ENCODE peak calls at places on chromosomes 4 and X, in nine cellular contexts. One of them, this sample, is unnamed.

GRCh38 chr4:125316781-125317525 is 2.2 kb downstream of the FAT4 start:
- DNase-seq in GM13976: peak; percentile 23
- DNase-seq in NCI-H1092 treated with DMSO at 0.1 percent for 48 hours: peak; percentile 32
- DNase-seq in hepatocyte: peak; percentile 40
- DNase-seq in left ventricle myocardium inferior: peak; percentile 40
- DNase-seq in C1 segment of cervical spinal cord: no peak
- DNase-seq in NCI-H1436 treated with DMSO at 0.1 percent for 48 hours: no peak
- DNase-seq in T-helper 22 cell: no peak
- DNase-seq in WERI-Rb-1: peak; percentile 73
- DNase-seq in this sample: no peak

GRCh38 chr4:40933272-40934053 is 183.7 kb downstream of the NSUN7 start:
- DNase-seq in GM13976: no peak
- DNase-seq in NCI-H1092 treated with DMSO at 0.1 percent for 48 hours: no peak
- DNase-seq in hepatocyte: no peak
- DNase-seq in left ventricle myocardium inferior: no peak
- DNase-seq in C1 segment of cervical spinal cord: peak; percentile 54
- DNase-seq in NCI-H1436 treated with DMSO at 0.1 percent for 48 hours: no peak
- DNase-seq in T-helper 22 cell: no peak
- DNase-seq in WERI-Rb-1: no peak
- DNase-seq in this sample: no peak

GRCh38 chr4:55180980-55181379 is 55.6 kb upstream of the KDR start:
- DNase-seq in GM13976: no peak
- DNase-seq in NCI-H1092 treated with DMSO at 0.1 percent for 48 hours: no peak
- DNase-seq in hepatocyte: no peak
- DNase-seq in left ventricle myocardium inferior: no peak
- DNase-seq in C1 segment of cervical spinal cord: no peak
- DNase-seq in NCI-H1436 treated with DMSO at 0.1 percent for 48 hours: no peak
- DNase-seq in T-helper 22 cell: no peak
- DNase-seq in WERI-Rb-1: no peak
- DNase-seq in this sample: no peak

GRCh38 chrX:102934624-102935023 is 2.4 kb upstream of the RAB40AL start:
- DNase-seq in GM13976: peak; percentile 34
- DNase-seq in NCI-H1092 treated with DMSO at 0.1 percent for 48 hours: peak; percentile 12
- DNase-seq in hepatocyte: peak; percentile 12
- DNase-seq in left ventricle myocardium inferior: no peak
- DNase-seq in C1 segment of cervical spinal cord: no peak
- DNase-seq in NCI-H1436 treated with DMSO at 0.1 percent for 48 hours: no peak
- DNase-seq in T-helper 22 cell: no peak
- DNase-seq in WERI-Rb-1: peak; percentile 14
- DNase-seq in this sample: peak; percentile 1

GRCh38 chr4:2807571-2807970 is 14.7 kb downstream of the SH3BP2 start:
- DNase-seq in GM13976: no peak
- DNase-seq in NCI-H1092 treated with DMSO at 0.1 percent for 48 hours: no peak
- DNase-seq in hepatocyte: no peak
- DNase-seq in left ventricle myocardium inferior: no peak
- DNase-seq in C1 segment of cervical spinal cord: no peak
- DNase-seq in NCI-H1436 treated with DMSO at 0.1 percent for 48 hours: no peak
- DNase-seq in T-helper 22 cell: no peak
- DNase-seq in WERI-Rb-1: no peak
- DNase-seq in this sample: no peak

GRCh38 chr4:175035907-175036306 is 117.7 kb downstream of the ADAM29 start:
- DNase-seq in GM13976: no peak
- DNase-seq in NCI-H1092 treated with DMSO at 0.1 percent for 48 hours: no peak
- DNase-seq in hepatocyte: no peak
- DNase-seq in left ventricle myocardium inferior: no peak
- DNase-seq in C1 segment of cervical spinal cord: no peak
- DNase-seq in NCI-H1436 treated with DMSO at 0.1 percent for 48 hours: no peak
- DNase-seq in T-helper 22 cell: no peak
- DNase-seq in WERI-Rb-1: no peak
- DNase-seq in this sample: no peak

GRCh38 chr4:153781717-153782416 is 7.0 kb downstream of the SFRP2 start:
- DNase-seq in GM13976: no peak
- DNase-seq in NCI-H1092 treated with DMSO at 0.1 percent for 48 hours: no peak
- DNase-seq in hepatocyte: no peak
- DNase-seq in left ventricle myocardium inferior: no peak
- DNase-seq in C1 segment of cervical spinal cord: no peak
- DNase-seq in NCI-H1436 treated with DMSO at 0.1 percent for 48 hours: no peak
- DNase-seq in T-helper 22 cell: no peak
- DNase-seq in WERI-Rb-1: no peak
- DNase-seq in this sample: no peak

GRCh38 chr4:108210989-108211725 is 42.4 kb upstream of the LEF1 start:
- DNase-seq in GM13976: no peak
- DNase-seq in NCI-H1092 treated with DMSO at 0.1 percent for 48 hours: no peak
- DNase-seq in hepatocyte: no peak
- DNase-seq in left ventricle myocardium inferior: no peak
- DNase-seq in C1 segment of cervical spinal cord: no peak
- DNase-seq in NCI-H1436 treated with DMSO at 0.1 percent for 48 hours: no peak
- DNase-seq in T-helper 22 cell: no peak
- DNase-seq in WERI-Rb-1: no peak
- DNase-seq in this sample: no peak

GRCh38 chr4:101660607-101661006 is 129.9 kb upstream of the BANK1 start:
- DNase-seq in GM13976: no peak
- DNase-seq in NCI-H1092 treated with DMSO at 0.1 percent for 48 hours: no peak
- DNase-seq in hepatocyte: no peak
- DNase-seq in left ventricle myocardium inferior: no peak
- DNase-seq in C1 segment of cervical spinal cord: no peak
- DNase-seq in NCI-H1436 treated with DMSO at 0.1 percent for 48 hours: no peak
- DNase-seq in T-helper 22 cell: no peak
- DNase-seq in WERI-Rb-1: no peak
- DNase-seq in this sample: no peak

GRCh38 chr4:133247861-133248260 is 98.8 kb downstream of the PCDH10 start:
- DNase-seq in GM13976: no peak
- DNase-seq in NCI-H1092 treated with DMSO at 0.1 percent for 48 hours: no peak
- DNase-seq in hepatocyte: no peak
- DNase-seq in left ventricle myocardium inferior: no peak
- DNase-seq in C1 segment of cervical spinal cord: no peak
- DNase-seq in NCI-H1436 treated with DMSO at 0.1 percent for 48 hours: no peak
- DNase-seq in T-helper 22 cell: no peak
- DNase-seq in WERI-Rb-1: no peak
- DNase-seq in this sample: no peak

GRCh38 chr4:8916914-8917305 is 45.3 kb upstream of the HMX1 start:
- DNase-seq in GM13976: no peak
- DNase-seq in NCI-H1092 treated with DMSO at 0.1 percent for 48 hours: no peak
- DNase-seq in hepatocyte: peak; percentile 2
- DNase-seq in left ventricle myocardium inferior: no peak
- DNase-seq in C1 segment of cervical spinal cord: no peak
- DNase-seq in NCI-H1436 treated with DMSO at 0.1 percent for 48 hours: no peak
- DNase-seq in T-helper 22 cell: no peak
- DNase-seq in WERI-Rb-1: no peak
- DNase-seq in this sample: no peak

GRCh38 chr4:24229976-24230375 is 340.1 kb upstream of the PPARGC1A start:
- DNase-seq in GM13976: no peak
- DNase-seq in NCI-H1092 treated with DMSO at 0.1 percent for 48 hours: no peak
- DNase-seq in hepatocyte: no peak
- DNase-seq in left ventricle myocardium inferior: no peak
- DNase-seq in C1 segment of cervical spinal cord: no peak
- DNase-seq in NCI-H1436 treated with DMSO at 0.1 percent for 48 hours: no peak
- DNase-seq in T-helper 22 cell: no peak
- DNase-seq in WERI-Rb-1: no peak
- DNase-seq in this sample: no peak

GRCh38 chr4:20137176-20137575 is 114.5 kb upstream of the SLIT2 start:
- DNase-seq in GM13976: no peak
- DNase-seq in NCI-H1092 treated with DMSO at 0.1 percent for 48 hours: no peak
- DNase-seq in hepatocyte: no peak
- DNase-seq in left ventricle myocardium inferior: no peak
- DNase-seq in C1 segment of cervical spinal cord: no peak
- DNase-seq in NCI-H1436 treated with DMSO at 0.1 percent for 48 hours: no peak
- DNase-seq in T-helper 22 cell: no peak
- DNase-seq in WERI-Rb-1: no peak
- DNase-seq in this sample: no peak

GRCh38 chr4:8204576-8205227 is 5.6 kb downstream of the SH3TC1 start:
- DNase-seq in GM13976: no peak
- DNase-seq in NCI-H1092 treated with DMSO at 0.1 percent for 48 hours: no peak
- DNase-seq in hepatocyte: no peak
- DNase-seq in left ventricle myocardium inferior: no peak
- DNase-seq in C1 segment of cervical spinal cord: no peak
- DNase-seq in NCI-H1436 treated with DMSO at 0.1 percent for 48 hours: no peak
- DNase-seq in T-helper 22 cell: no peak
- DNase-seq in WERI-Rb-1: no peak
- DNase-seq in this sample: no peak

GRCh38 chr4:38177792-38178665 is 217.8 kb downstream of the PTTG2 start:
- DNase-seq in GM13976: no peak
- DNase-seq in NCI-H1092 treated with DMSO at 0.1 percent for 48 hours: no peak
- DNase-seq in hepatocyte: no peak
- DNase-seq in left ventricle myocardium inferior: peak; percentile 82
- DNase-seq in C1 segment of cervical spinal cord: no peak
- DNase-seq in NCI-H1436 treated with DMSO at 0.1 percent for 48 hours: no peak
- DNase-seq in T-helper 22 cell: no peak
- DNase-seq in WERI-Rb-1: no peak
- DNase-seq in this sample: peak; percentile 21

GRCh38 chr4:96472103-96472867 is 632.4 kb downstream of the PDHA2 start:
- DNase-seq in GM13976: no peak
- DNase-seq in NCI-H1092 treated with DMSO at 0.1 percent for 48 hours: no peak
- DNase-seq in hepatocyte: no peak
- DNase-seq in left ventricle myocardium inferior: no peak
- DNase-seq in C1 segment of cervical spinal cord: no peak
- DNase-seq in NCI-H1436 treated with DMSO at 0.1 percent for 48 hours: no peak
- DNase-seq in T-helper 22 cell: no peak
- DNase-seq in WERI-Rb-1: no peak
- DNase-seq in this sample: no peak

GRCh38 chrX:17846045-17846444 is 15.1 kb downstream of the RAI2 start:
- DNase-seq in GM13976: no peak
- DNase-seq in NCI-H1092 treated with DMSO at 0.1 percent for 48 hours: no peak
- DNase-seq in hepatocyte: no peak
- DNase-seq in left ventricle myocardium inferior: no peak
- DNase-seq in C1 segment of cervical spinal cord: no peak
- DNase-seq in NCI-H1436 treated with DMSO at 0.1 percent for 48 hours: no peak
- DNase-seq in T-helper 22 cell: no peak
- DNase-seq in WERI-Rb-1: no peak
- DNase-seq in this sample: no peak

GRCh38 chr4:72701987-72702819 is 133.2 kb upstream of the ADAMTS3 start:
- DNase-seq in GM13976: peak; percentile 28
- DNase-seq in NCI-H1092 treated with DMSO at 0.1 percent for 48 hours: peak; percentile 31
- DNase-seq in hepatocyte: peak; percentile 79
- DNase-seq in left ventricle myocardium inferior: no peak
- DNase-seq in C1 segment of cervical spinal cord: no peak
- DNase-seq in NCI-H1436 treated with DMSO at 0.1 percent for 48 hours: peak; percentile 24
- DNase-seq in T-helper 22 cell: no peak
- DNase-seq in WERI-Rb-1: peak; percentile 40
- DNase-seq in this sample: no peak

GRCh38 chrX:115408736-115409390 is 119.3 kb downstream of the LUZP4 start:
- DNase-seq in GM13976: no peak
- DNase-seq in NCI-H1092 treated with DMSO at 0.1 percent for 48 hours: no peak
- DNase-seq in hepatocyte: no peak
- DNase-seq in left ventricle myocardium inferior: no peak
- DNase-seq in C1 segment of cervical spinal cord: no peak
- DNase-seq in NCI-H1436 treated with DMSO at 0.1 percent for 48 hours: no peak
- DNase-seq in T-helper 22 cell: no peak
- DNase-seq in WERI-Rb-1: no peak
- DNase-seq in this sample: no peak

GRCh38 chr4:69888336-69888735 is 28.4 kb upstream of the SULT1E1 start:
- DNase-seq in GM13976: no peak
- DNase-seq in NCI-H1092 treated with DMSO at 0.1 percent for 48 hours: no peak
- DNase-seq in hepatocyte: no peak
- DNase-seq in left ventricle myocardium inferior: no peak
- DNase-seq in C1 segment of cervical spinal cord: no peak
- DNase-seq in NCI-H1436 treated with DMSO at 0.1 percent for 48 hours: no peak
- DNase-seq in T-helper 22 cell: no peak
- DNase-seq in WERI-Rb-1: no peak
- DNase-seq in this sample: no peak

GRCh38 chr4:147782087-147782781 is 50.3 kb downstream of the ARHGAP10 start:
- DNase-seq in GM13976: no peak
- DNase-seq in NCI-H1092 treated with DMSO at 0.1 percent for 48 hours: no peak
- DNase-seq in hepatocyte: peak; percentile 10
- DNase-seq in left ventricle myocardium inferior: no peak
- DNase-seq in C1 segment of cervical spinal cord: no peak
- DNase-seq in NCI-H1436 treated with DMSO at 0.1 percent for 48 hours: no peak
- DNase-seq in T-helper 22 cell: no peak
- DNase-seq in WERI-Rb-1: no peak
- DNase-seq in this sample: no peak

GRCh38 chr4:18113710-18114331 is 92.3 kb upstream of the LCORL start:
- DNase-seq in GM13976: no peak
- DNase-seq in NCI-H1092 treated with DMSO at 0.1 percent for 48 hours: no peak
- DNase-seq in hepatocyte: no peak
- DNase-seq in left ventricle myocardium inferior: no peak
- DNase-seq in C1 segment of cervical spinal cord: no peak
- DNase-seq in NCI-H1436 treated with DMSO at 0.1 percent for 48 hours: no peak
- DNase-seq in T-helper 22 cell: no peak
- DNase-seq in WERI-Rb-1: no peak
- DNase-seq in this sample: no peak

GRCh38 chr4:113801882-113802281 is 40.3 kb upstream of the CAMK2D start:
- DNase-seq in GM13976: no peak
- DNase-seq in NCI-H1092 treated with DMSO at 0.1 percent for 48 hours: no peak
- DNase-seq in hepatocyte: no peak
- DNase-seq in left ventricle myocardium inferior: no peak
- DNase-seq in C1 segment of cervical spinal cord: no peak
- DNase-seq in NCI-H1436 treated with DMSO at 0.1 percent for 48 hours: no peak
- DNase-seq in T-helper 22 cell: no peak
- DNase-seq in WERI-Rb-1: no peak
- DNase-seq in this sample: no peak

GRCh38 chrX:22748093-22748999 is 251.4 kb upstream of the DDX53 start:
- DNase-seq in GM13976: peak; percentile 36
- DNase-seq in NCI-H1092 treated with DMSO at 0.1 percent for 48 hours: peak; percentile 67
- DNase-seq in hepatocyte: peak; percentile 72
- DNase-seq in left ventricle myocardium inferior: no peak
- DNase-seq in C1 segment of cervical spinal cord: peak; percentile 1
- DNase-seq in NCI-H1436 treated with DMSO at 0.1 percent for 48 hours: peak; percentile 20
- DNase-seq in T-helper 22 cell: no peak
- DNase-seq in WERI-Rb-1: peak; percentile 54
- DNase-seq in this sample: peak; percentile 10

GRCh38 chrX:28854637-28855036 is 267.4 kb downstream of the IL1RAPL1 start:
- DNase-seq in GM13976: no peak
- DNase-seq in NCI-H1092 treated with DMSO at 0.1 percent for 48 hours: no peak
- DNase-seq in hepatocyte: no peak
- DNase-seq in left ventricle myocardium inferior: no peak
- DNase-seq in C1 segment of cervical spinal cord: no peak
- DNase-seq in NCI-H1436 treated with DMSO at 0.1 percent for 48 hours: no peak
- DNase-seq in T-helper 22 cell: no peak
- DNase-seq in WERI-Rb-1: no peak
- DNase-seq in this sample: no peak

GRCh38 chr4:109548655-109549054 is 11.4 kb upstream of the MCUB start:
- DNase-seq in GM13976: no peak
- DNase-seq in NCI-H1092 treated with DMSO at 0.1 percent for 48 hours: no peak
- DNase-seq in hepatocyte: peak; percentile 35
- DNase-seq in left ventricle myocardium inferior: no peak
- DNase-seq in C1 segment of cervical spinal cord: no peak
- DNase-seq in NCI-H1436 treated with DMSO at 0.1 percent for 48 hours: no peak
- DNase-seq in T-helper 22 cell: no peak
- DNase-seq in WERI-Rb-1: no peak
- DNase-seq in this sample: no peak

GRCh38 chrX:2863646-2864045 is 34.9 kb downstream of the GYG2 start:
- DNase-seq in GM13976: no peak
- DNase-seq in NCI-H1092 treated with DMSO at 0.1 percent for 48 hours: no peak
- DNase-seq in hepatocyte: no peak
- DNase-seq in left ventricle myocardium inferior: no peak
- DNase-seq in C1 segment of cervical spinal cord: no peak
- DNase-seq in NCI-H1436 treated with DMSO at 0.1 percent for 48 hours: no peak
- DNase-seq in T-helper 22 cell: no peak
- DNase-seq in WERI-Rb-1: no peak
- DNase-seq in this sample: no peak

GRCh38 chr4:175536852-175537453 is 275.1 kb downstream of the GPM6A start:
- DNase-seq in GM13976: peak; percentile 41
- DNase-seq in NCI-H1092 treated with DMSO at 0.1 percent for 48 hours: peak; percentile 80
- DNase-seq in hepatocyte: peak; percentile 69
- DNase-seq in left ventricle myocardium inferior: no peak
- DNase-seq in C1 segment of cervical spinal cord: no peak
- DNase-seq in NCI-H1436 treated with DMSO at 0.1 percent for 48 hours: no peak
- DNase-seq in T-helper 22 cell: no peak
- DNase-seq in WERI-Rb-1: no peak
- DNase-seq in this sample: no peak

GRCh38 chrX:44784241-44784640 is 59.6 kb upstream of the DUSP21 start:
- DNase-seq in GM13976: no peak
- DNase-seq in NCI-H1092 treated with DMSO at 0.1 percent for 48 hours: no peak
- DNase-seq in hepatocyte: no peak
- DNase-seq in left ventricle myocardium inferior: no peak
- DNase-seq in C1 segment of cervical spinal cord: no peak
- DNase-seq in NCI-H1436 treated with DMSO at 0.1 percent for 48 hours: no peak
- DNase-seq in T-helper 22 cell: no peak
- DNase-seq in WERI-Rb-1: no peak
- DNase-seq in this sample: no peak

GRCh38 chr4:173494013-173494970 is 35.7 kb downstream of the HAND2 start:
- DNase-seq in GM13976: peak; percentile 80
- DNase-seq in NCI-H1092 treated with DMSO at 0.1 percent for 48 hours: peak; percentile 86
- DNase-seq in hepatocyte: peak; percentile 83
- DNase-seq in left ventricle myocardium inferior: peak; percentile 39
- DNase-seq in C1 segment of cervical spinal cord: no peak
- DNase-seq in NCI-H1436 treated with DMSO at 0.1 percent for 48 hours: peak; percentile 8
- DNase-seq in T-helper 22 cell: peak; percentile 16
- DNase-seq in WERI-Rb-1: peak; percentile 83
- DNase-seq in this sample: peak; percentile 20

This sample was measured in stimulated activated naive CD4-positive, alpha-beta T cell.